ENCODE peak calls at places on chromosomes 3 and 15, in five cellular contexts. J is HepG2, P is K562, L is GM12878, U is H1. W is an unnamed sample.

GRCh38 chr15:48465410-48465809 is 134.2 kb downstream of the DUT start:
- DNase-seq in L (no peak), P (no peak), U (no peak), J (no peak), W (no peak)

GRCh38 chr3:188487652-188488051 is 333.7 kb downstream of the LPP start:
- DNase-seq in L (no peak), J (no peak), P (no peak), U (no peak), W (no peak)

GRCh38 chr15:88382482-88382983 is 84.7 kb downstream of the MRPL46 start:
- DNase-seq in P (no peak), U (no peak), L (no peak), J (no peak), W (no peak)

GRCh38 chr3:145557405-145557804 is 603.6 kb downstream of the PLOD2 start:
- DNase-seq in U (no peak), L (no peak), P (no peak), J (no peak), W (no peak)

GRCh38 chr3:30353711-30354467 is 252.5 kb upstream of the TGFBR2 start:
- DNase-seq in U (no peak), L (peak), P (no peak), J (no peak), W (no peak)

GRCh38 chr15:66291816-66292215 is 1.6 kb upstream of the DIS3L start:
- DNase-seq in P (no peak), L (no peak), U (no peak), J (no peak), W (no peak)

GRCh38 chr3:72097053-72097452 is 312.1 kb upstream of the PROK2 start:
- DNase-seq in J (no peak), P (no peak), L (no peak), U (no peak), W (no peak)

GRCh38 chr15:56076651-56077050 is 83.2 kb upstream of the NEDD4 start:
- DNase-seq in J (no peak), L (no peak), P (no peak), U (no peak), W (no peak)

GRCh38 chr3:49671291-49672288 is 2.6 kb upstream of the APEH start:
- DNase-seq in L (peak), J (peak), U (peak), P (peak), W (peak)

GRCh38 chr3:38000965-38001455 is 10.4 kb downstream of the VILL start:
- DNase-seq in L (no peak), P (no peak), J (no peak), U (no peak), W (no peak)

GRCh38 chr15:66491846-66492245 is 5.7 kb downstream of the SNAPC5 start:
- DNase-seq in U (no peak), L (no peak), J (no peak), P (peak), W (no peak)

GRCh38 chr3:184565421-184566211 is 4.0 kb downstream of the EPHB3 start:
- DNase-seq in J (no peak), P (no peak), L (no peak), U (no peak), W (peak)

GRCh38 chr15:100772478-100773378 is 106.9 kb upstream of the ALDH1A3 start:
- DNase-seq in U (peak), P (no peak), L (no peak), J (no peak), W (no peak)

GRCh38 chr3:140316895-140317400 is 360.9 kb upstream of the TRIM42 start:
- DNase-seq in U (no peak), L (no peak), J (no peak), P (no peak), W (no peak)

GRCh38 chr3:153172796-153173757 is 11.1 kb downstream of the RAP2B start:
- DNase-seq in U (no peak), P (no peak), J (no peak), L (no peak), W (no peak)

GRCh38 chr3:190608850-190609589 is 95.1 kb downstream of the IL1RAP start:
- DNase-seq in P (no peak), L (no peak), U (no peak), J (no peak), W (no peak)

GRCh38 chr15:101436526-101436925 is 53.0 kb downstream of the PCSK6 start:
- DNase-seq in J (no peak), U (peak), P (no peak), L (no peak), W (no peak)

GRCh38 chr3:97981886-97982285 is 9.7 kb upstream of the RIOX2 start:
- DNase-seq in U (no peak), L (no peak), P (no peak), J (no peak), W (no peak)

GRCh38 chr15:67180514-67181191 is 73.8 kb downstream of the AAGAB start:
- DNase-seq in J (no peak), L (no peak), U (no peak), P (no peak), W (no peak)

GRCh38 chr3:150742679-150743078 is 20.3 kb downstream of the SIAH2 start:
- DNase-seq in P (no peak), L (no peak), U (no peak), J (no peak), W (no peak)

GRCh38 chr15:99467861-99468460 is 97.8 kb upstream of the MEF2A start:
- DNase-seq in P (no peak), U (no peak), J (no peak), L (no peak), W (no peak)

GRCh38 chr15:81981888-81982287 is 63.9 kb downstream of the MEX3B start:
- DNase-seq in J (no peak), U (no peak), L (no peak), P (no peak), W (no peak)

GRCh38 chr15:22918056-22918455 is 62.1 kb downstream of the CYFIP1 start:
- DNase-seq in J (no peak), P (no peak), L (no peak), U (no peak), W (peak)

GRCh38 chr3:41208507-41208906 is 9.2 kb downstream of the CTNNB1 start:
- DNase-seq in U (no peak), L (no peak), J (no peak), P (peak), W (no peak)

GRCh38 chr3:151537751-151538150 is 76.9 kb upstream of the IGSF10 start:
- DNase-seq in P (no peak), J (no peak), U (no peak), L (no peak), W (no peak)

DNA sequence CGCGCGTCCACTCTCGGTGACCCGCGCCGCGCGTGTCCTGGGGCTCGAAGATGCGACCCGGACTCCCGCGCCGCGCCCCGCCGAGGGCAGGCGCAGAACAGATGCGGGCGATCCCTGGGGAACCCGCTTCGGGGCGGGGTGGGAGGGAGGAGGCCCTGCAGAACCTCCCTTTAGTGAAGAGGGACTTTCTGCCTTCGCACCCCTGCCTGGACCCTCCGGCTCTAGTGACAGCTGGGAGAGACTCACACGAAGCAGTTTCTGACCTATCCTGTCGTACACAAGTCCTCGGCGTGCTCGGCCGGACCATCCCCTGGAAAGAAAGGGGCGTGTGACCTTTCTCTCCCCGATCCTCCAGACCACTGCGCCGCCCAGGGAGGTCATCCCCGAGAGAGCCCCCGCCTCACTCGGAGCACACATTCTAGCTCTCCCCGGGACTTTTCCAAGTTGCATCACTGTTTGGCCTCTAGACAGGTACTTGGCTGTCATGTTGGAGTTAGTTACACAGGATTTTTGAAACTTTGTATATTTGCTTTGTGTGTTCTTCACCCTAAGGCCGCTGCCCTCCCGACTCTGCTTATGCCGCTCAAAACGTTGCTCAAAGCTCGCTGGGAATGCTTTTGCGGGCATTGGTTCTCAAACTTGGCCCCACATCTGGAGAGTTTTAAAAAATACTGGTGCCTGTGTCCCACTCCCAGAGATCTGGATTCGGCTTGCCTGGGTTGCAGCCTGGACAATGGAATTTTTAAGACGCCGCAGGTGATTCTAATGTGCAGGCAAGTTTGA is 581 bp downstream of the CGNL1 start:
- DNase-seq in U (no peak), P (no peak), J (peak), L (no peak), W (no peak)
- TF ChIP-seq EZH2 in U (no peak), P (no peak), J (no peak), L (no peak), W (no peak)

DNA sequence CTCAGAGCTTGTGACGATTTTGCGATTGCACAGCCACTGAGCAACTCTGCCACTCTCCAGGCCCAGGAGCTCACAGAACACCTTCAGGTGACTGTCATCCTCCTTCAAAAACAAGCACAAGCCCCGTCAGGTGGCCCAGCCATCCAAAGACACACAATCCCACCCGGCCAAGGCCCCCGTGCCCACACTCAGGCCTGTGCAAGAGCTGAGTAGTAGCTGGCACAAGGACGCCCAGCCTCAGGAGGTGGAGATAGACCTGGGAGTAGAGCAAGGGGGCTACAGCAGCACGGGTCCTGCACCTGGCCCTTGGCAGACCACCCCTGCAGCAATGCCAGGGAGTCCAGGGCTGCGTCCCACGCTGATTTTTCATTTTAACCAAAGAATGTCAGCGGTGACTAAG is 34.6 kb downstream of the MYO5C start:
- DNase-seq in P (no peak), U (no peak), L (no peak), J (no peak), W (no peak)
- TF ChIP-seq JUND in P (no peak), U (no peak), L (no peak), J (no peak), W (no peak)

GRCh38 chr15:75483106-75483505 is 31.6 kb upstream of the SIN3A start:
- DNase-seq in J (no peak), P (no peak), L (no peak), U (no peak), W (no peak)

GRCh38 chr15:75479670-75480069 is 28.2 kb upstream of the SIN3A start:
- DNase-seq in U (no peak), J (no peak), L (no peak), P (no peak), W (no peak)

GRCh38 chr15:75483961-75484360 is 32.5 kb upstream of the SIN3A start:
- DNase-seq in P (no peak), J (no peak), U (no peak), L (no peak), W (no peak)
- TF ChIP-seq YY1 in P (no peak), J (no peak), U (no peak), L (no peak), W (no peak)

DNA sequence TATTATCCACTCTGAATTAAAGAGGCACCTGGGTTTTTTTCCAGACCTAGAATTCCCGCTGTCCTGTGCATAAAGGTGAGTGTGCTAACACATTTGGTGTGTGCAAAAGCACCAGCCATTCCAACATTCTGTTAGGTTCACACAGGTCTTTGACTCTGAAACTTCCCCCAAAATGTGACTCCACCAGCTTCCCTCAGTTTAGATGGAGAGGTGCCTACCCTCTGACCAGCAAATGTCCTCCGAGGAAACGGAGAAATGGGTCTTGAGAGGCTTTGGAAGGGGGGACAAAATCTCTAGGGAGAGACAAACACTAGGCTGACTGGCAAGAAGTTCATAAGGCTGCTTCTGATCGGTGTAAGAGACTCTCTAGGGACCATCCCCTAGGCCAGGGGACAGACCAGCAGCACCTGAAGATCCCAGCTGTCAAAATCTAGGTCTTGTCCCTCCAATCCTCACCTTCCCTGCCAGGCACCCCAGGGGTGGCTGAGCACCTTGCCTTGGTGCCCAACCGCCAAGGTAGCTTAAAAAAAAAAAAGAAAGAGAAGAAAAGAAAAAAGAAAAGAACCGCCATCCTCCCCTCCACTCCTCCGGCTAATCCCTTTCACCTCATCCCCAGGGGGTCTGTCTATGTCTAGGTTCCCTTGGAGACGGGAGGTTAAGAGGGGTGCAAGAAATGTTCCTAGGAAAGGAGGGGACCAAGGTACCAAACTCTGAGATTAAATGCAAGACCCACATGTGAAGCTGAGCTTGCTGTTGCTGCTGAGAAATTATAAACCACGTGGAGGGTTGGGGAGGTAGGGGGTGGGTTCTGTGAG is 2.0 kb upstream of the MECOM start:
- DNase-seq in U (peak), P (no peak), J (no peak), L (no peak), W (no peak)
- TF ChIP-seq EZH2 in U (no peak), P (no peak), J (no peak), L (no peak), W (no peak)

DNA sequence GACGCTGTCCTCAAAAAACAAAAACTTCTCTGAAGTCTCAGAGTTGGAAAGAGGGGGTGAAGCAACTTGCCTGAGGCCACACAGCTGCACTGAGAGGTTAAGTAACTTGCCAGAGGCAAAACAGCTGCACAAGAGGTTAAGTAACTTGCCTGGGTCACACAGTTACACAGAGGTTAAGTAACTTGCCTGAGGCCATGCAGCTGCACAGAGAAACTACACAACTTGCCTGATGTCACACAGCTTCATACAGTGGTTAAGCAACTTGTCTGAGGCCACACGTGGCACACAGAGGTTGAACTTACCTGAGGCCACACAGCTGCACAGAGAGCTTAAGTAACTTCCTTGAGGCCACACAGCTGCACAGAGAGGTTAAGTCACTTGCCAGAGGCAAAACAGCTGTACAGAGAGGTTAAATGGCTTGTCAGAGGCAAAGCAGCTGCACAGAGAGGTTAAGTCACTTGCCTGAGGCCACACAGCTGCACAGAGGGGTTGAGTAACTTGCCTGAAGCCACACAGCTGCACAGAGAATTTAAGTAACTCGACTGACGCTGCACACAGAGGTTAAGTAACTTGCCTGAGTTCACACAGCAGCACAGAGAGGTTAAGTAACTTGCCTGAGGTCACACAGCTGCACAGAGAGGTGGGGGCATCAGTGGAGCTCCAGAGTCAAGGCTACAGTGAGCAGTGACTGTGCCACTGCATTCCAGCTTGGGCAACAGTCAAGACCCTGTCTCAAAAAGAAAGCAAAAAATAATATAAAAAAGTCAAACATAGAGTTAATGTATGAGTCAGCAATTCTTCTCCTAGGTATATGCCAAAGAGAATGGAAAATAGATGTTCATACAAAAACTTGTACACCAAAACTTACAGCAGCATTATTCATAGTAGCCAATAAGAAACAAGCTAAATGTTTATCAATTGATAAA is 12.0 kb upstream of the ACAD9 start:
- DNase-seq in J (no peak), U (no peak), L (no peak), P (no peak), W (no peak)
- TF ChIP-seq JUND in J (no peak), U (no peak), L (no peak), P (no peak), W (no peak)

DNA sequence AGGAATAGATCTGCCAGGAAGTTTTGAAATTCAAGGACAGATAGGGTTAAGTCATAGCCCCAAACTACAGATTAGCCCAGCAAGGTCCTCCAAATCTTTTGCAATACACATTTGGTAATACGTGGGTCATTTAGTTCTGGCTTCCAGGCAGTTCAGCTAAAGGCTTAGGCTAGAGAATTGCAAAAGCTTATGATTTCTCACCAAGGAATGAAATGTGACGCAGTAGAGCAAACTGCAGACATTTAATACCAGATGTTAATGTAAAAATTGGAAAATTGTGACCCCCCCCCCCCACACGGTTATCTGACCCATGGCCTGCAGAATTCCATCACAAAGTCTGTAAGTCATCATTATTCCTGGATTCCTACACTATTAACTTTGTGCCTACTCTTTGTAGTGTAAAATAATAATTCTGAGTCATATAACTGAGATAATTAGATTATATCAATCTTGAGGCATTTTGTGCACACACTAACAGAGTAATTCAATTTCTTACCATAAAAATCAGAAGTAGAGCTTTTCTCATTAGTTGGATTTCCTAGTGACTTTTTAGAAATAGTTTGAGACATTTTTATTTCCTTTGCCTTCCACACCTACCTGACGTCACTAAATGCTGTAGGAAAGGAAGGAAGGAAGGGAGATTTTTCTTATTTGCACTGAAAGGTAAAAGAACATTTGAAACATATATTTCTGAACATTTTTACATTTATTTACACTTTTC is 235.2 kb downstream of the DTWD1 start:
- DNase-seq in J (no peak), P (no peak), L (no peak), U (no peak), W (no peak)
- TF ChIP-seq YY1 in J (no peak), P (no peak), L (no peak), U (no peak), W (no peak)

DNA sequence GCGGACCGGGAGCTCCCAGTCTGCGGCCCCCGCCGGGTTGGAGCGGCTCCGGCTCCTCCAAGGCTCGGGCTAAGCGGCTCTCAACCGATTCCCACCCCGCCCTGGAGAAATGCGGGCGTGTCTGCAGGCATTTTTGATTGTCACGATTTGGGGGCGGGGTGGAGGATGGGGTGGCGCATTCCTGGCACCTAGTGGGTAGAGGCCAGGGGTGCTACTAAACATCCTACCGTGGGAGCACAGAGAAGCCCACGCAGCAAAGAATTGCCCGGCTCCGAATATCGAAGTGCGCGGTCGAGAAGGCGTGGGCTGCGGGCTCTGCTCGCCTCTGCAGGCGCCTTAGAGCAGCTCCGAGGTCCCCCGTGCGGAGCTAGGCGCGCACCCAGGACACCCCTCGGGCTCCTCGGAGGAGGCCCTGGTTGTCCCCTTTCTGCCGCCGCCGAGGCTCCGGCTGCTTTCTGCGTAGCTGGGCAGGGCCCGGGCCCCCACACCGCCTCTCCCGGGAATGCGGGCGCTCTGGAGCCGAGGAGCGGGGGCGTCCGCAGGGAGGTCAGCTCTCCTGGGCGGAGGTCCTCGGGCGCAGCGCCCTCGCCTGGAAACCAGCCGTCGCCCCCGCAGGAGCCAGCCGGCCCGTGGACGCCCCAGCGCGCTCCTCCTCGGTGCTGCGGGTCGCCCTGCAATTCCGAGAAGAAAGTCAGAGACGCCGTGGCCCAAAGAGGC is 16.5 kb upstream of the LAMP3 start:
- DNase-seq in L (no peak), P (peak), J (no peak), U (peak), W (no peak)
- TF ChIP-seq EZH2 in L (no peak), P (no peak), J (no peak), U (peak), W (no peak)

GRCh38 chr3:157029365-157029790 is 130.6 kb downstream of the CCNL1 start:
- DNase-seq in L (peak), P (no peak), J (no peak), U (no peak), W (no peak)

GRCh38 chr3:157033001-157033400 is 126.9 kb downstream of the CCNL1 start:
- DNase-seq in P (no peak), J (no peak), L (no peak), U (no peak), W (no peak)

GRCh38 chr3:157027861-157028745 is 131.8 kb downstream of the CCNL1 start:
- DNase-seq in U (no peak), L (no peak), P (no peak), J (no peak), W (no peak)

GRCh38 chr3:157026091-157026490 is 133.9 kb downstream of the CCNL1 start:
- DNase-seq in J (no peak), P (no peak), L (no peak), U (no peak), W (no peak)

GRCh38 chr3:157030712-157031111 is 129.2 kb downstream of the CCNL1 start:
- DNase-seq in L (no peak), U (no peak), J (no peak), P (no peak), W (no peak)
- TF ChIP-seq JUND in L (no peak), U (no peak), J (no peak), P (no peak), W (no peak)

W was measured in HCT116.